ENCODE peak calls at places on chromosomes 5 and 9, in four cellular contexts. C is Daoy, Y is NCI-H1105, Z is fibroblast of pulmonary artery. D is an unnamed sample.

GRCh38 chr5:65184780-65185179 is 296.9 kb downstream of the ADAMTS6 start:
- DNase-seq in C (no peak), Y (no peak), Z (no peak), D (no peak)

GRCh38 chr9:110954822-110955291 is 83.4 kb downstream of the LPAR1 start:
- DNase-seq in C (no peak), Y (no peak), Z (no peak), D (no peak)

GRCh38 chr5:172778223-172778814 is 7.3 kb upstream of the DUSP1 start:
- DNase-seq in C (peak), Y (no peak), Z (peak), D (no peak)

GRCh38 chr9:124368692-124369091 is 46.5 kb downstream of the PSMB7 start:
- DNase-seq in C (no peak), Y (no peak), Z (no peak), D (no peak)

GRCh38 chr5:172951381-172952033 is 7.7 kb upstream of the RPL26L1 start:
- DNase-seq in C (no peak), Y (no peak), Z (no peak), D (no peak)

GRCh38 chr5:926416-927171 is 33.9 kb downstream of the TRIP13 start:
- DNase-seq in C (no peak), Y (no peak), Z (peak), D (peak)

GRCh38 chr5:128538249-128539037 is 398 bp upstream of the FBN2 start:
- DNase-seq in C (peak), Y (no peak), Z (peak), D (peak)

GRCh38 chr9:120386390-120387131 is 193.4 kb downstream of the CDK5RAP2 start:
- DNase-seq in C (peak), Y (peak), Z (peak), D (no peak)

GRCh38 chr9:120396418-120396817 is 183.5 kb downstream of the CDK5RAP2 start:
- DNase-seq in C (peak), Y (no peak), Z (no peak), D (no peak)